ENCODE peak calls at places on chromosomes 16 and 17, in four cellular contexts. J, L, Z and T are unnamed samples.

GRCh38 chr17:62679866-62680377 is 52.5 kb downstream of the MRC2 start:
- DNase-seq in J (no peak), L (no peak), Z (no peak), T (no peak)

GRCh38 chr16:73122604-73123386 is 74.9 kb upstream of the ZFHX3 start:
- DNase-seq in Z (peak), J (no peak), L (no peak), T (no peak)

GRCh38 chr17:49830605-49831004 is 17.3 kb downstream of the TAC4 start:
- DNase-seq in Z (no peak), L (peak), J (no peak), T (no peak)

GRCh38 chr16:2232094-2232990 is 3.9 kb upstream of the DNASE1L2 start:
- DNase-seq in L (no peak), J (no peak), Z (no peak), T (no peak)

GRCh38 chr16:88686062-88686438 is 257 bp downstream of the SNAI3 start:
- DNase-seq in Z (no peak), J (no peak), L (no peak), T (no peak)

GRCh38 chr17:7903154-7904103 is 12.7 kb downstream of the RNF227 start:
- DNase-seq in L (no peak), Z (no peak), J (no peak), T (no peak)

GRCh38 chr16:66899310-66899944 is 19.1 kb downstream of the PDP2 start:
- DNase-seq in L (no peak), J (no peak), Z (peak), T (no peak)

GRCh38 chr17:77208856-77209255 is 68.1 kb downstream of the SEC14L1 start:
- DNase-seq in L (no peak), Z (no peak), J (no peak), T (no peak)

GRCh38 chr16:75491876-75492275 is 3.4 kb downstream of the CHST6 start:
- DNase-seq in Z (no peak), L (peak), J (no peak), T (no peak)